ENCODE peak calls at places on chromosome 19, in seven cellular contexts. K is astrocyte, Y is OCI-LY7, U is cardiac muscle cell, H is left ventricle myocardium inferior, L is heart right ventricle, J is ascending aorta. E is an unnamed sample.

GRCh38 chr19:17448190-17448967 is at the start of gene TMEM221:
- DNase-seq in K (no peak), Y (peak), U (peak), H (peak), L (peak), J (peak), E (no peak)

GRCh38 chr19:21117041-21117907 is 24.6 kb upstream of the ZNF431 start:
- DNase-seq in K (peak), Y (no peak), U (no peak), H (no peak), L (no peak), J (no peak), E (no peak)

GRCh38 chr19:18496167-18496979 is 25.5 kb downstream of the ELL start:
- DNase-seq in K (peak), Y (no peak), U (peak), H (peak), L (no peak), J (no peak), E (no peak)

GRCh38 chr19:22600690-22601648 is 33.2 kb upstream of the ZNF492 start:
- DNase-seq in K (no peak), Y (no peak), U (no peak), H (no peak), L (no peak), J (peak), E (no peak)

GRCh38 chr19:20154636-20155035 is 12.4 kb upstream of the ZNF486 start:
- DNase-seq in K (no peak), Y (no peak), U (no peak), H (no peak), L (no peak), J (no peak), E (no peak)

GRCh38 chr19:55622242-55622969 is 2.0 kb downstream of the ZNF784 start:
- DNase-seq in K (no peak), Y (no peak), U (no peak), H (no peak), L (no peak), J (no peak), E (no peak)

GRCh38 chr19:45505151-45505995 is 1.9 kb upstream of the VASP start:
- DNase-seq in K (peak), Y (no peak), U (peak), H (no peak), L (no peak), J (no peak), E (no peak)

GRCh38 chr19:7994114-7994513 is 11.3 kb downstream of the ELAVL1 start:
- DNase-seq in K (no peak), Y (peak), U (no peak), H (no peak), L (no peak), J (no peak), E (no peak)

GRCh38 chr19:29022599-29022998 is 190.4 kb downstream of the UQCRFS1 start:
- DNase-seq in K (no peak), Y (no peak), U (no peak), H (no peak), L (no peak), J (no peak), E (no peak)

GRCh38 chr19:15199652-15200574 is 882 bp downstream of the NOTCH3 start:
- DNase-seq in K (no peak), Y (no peak), U (peak), H (no peak), L (no peak), J (no peak), E (peak)

GRCh38 chr19:1455336-1456120 is 5.6 kb downstream of the APC2 start:
- DNase-seq in K (no peak), Y (peak), U (peak), H (no peak), L (no peak), J (no peak), E (peak)

GRCh38 chr19:39047076-39047475 is 14.7 kb upstream of the FBXO27 start:
- DNase-seq in K (no peak), Y (no peak), U (no peak), H (no peak), L (no peak), J (no peak), E (no peak)

GRCh38 chr19:37572203-37572602 is 22.4 kb downstream of the ZNF571 start:
- DNase-seq in K (no peak), Y (no peak), U (peak), H (no peak), L (no peak), J (no peak), E (no peak)

GRCh38 chr19:36488118-36488815 is 1.1 kb downstream of the ZNF566 start:
- DNase-seq in K (peak), Y (peak), U (no peak), H (no peak), L (no peak), J (no peak), E (no peak)

GRCh38 chr19:34487651-34488051 is 6.1 kb downstream of the WTIP start:
- DNase-seq in K (no peak), Y (no peak), U (no peak), H (no peak), L (no peak), J (peak), E (no peak)

GRCh38 chr19:22428299-22428913 is 6.3 kb upstream of the ZNF98 start:
- DNase-seq in K (no peak), Y (no peak), U (no peak), H (no peak), L (no peak), J (no peak), E (no peak)

GRCh38 chr19:16850133-16850532 is 20.9 kb downstream of the SIN3B start:
- DNase-seq in K (peak), Y (no peak), U (no peak), H (no peak), L (no peak), J (no peak), E (no peak)

GRCh38 chr19:16024266-16025107 is 51.8 kb upstream of the TPM4 start:
- DNase-seq in K (no peak), Y (no peak), U (no peak), H (no peak), L (no peak), J (no peak), E (no peak)

GRCh38 chr19:15417699-15418098 is 1.1 kb downstream of the AKAP8L start:
- DNase-seq in K (peak), Y (peak), U (peak), H (no peak), L (no peak), J (no peak), E (peak)

GRCh38 chr19:39223703-39224279 is 19.7 kb upstream of the SYCN start:
- DNase-seq in K (peak), Y (no peak), U (peak), H (no peak), L (no peak), J (no peak), E (no peak)

GRCh38 chr19:8259142-8259921 is 48.8 kb downstream of the CD320 start:
- DNase-seq in K (no peak), Y (no peak), U (no peak), H (no peak), L (peak), J (no peak), E (no peak)

GRCh38 chr19:42253245-42254082 is 1.5 kb downstream of the ERF start:
- DNase-seq in K (no peak), Y (peak), U (peak), H (peak), L (peak), J (peak), E (peak)

GRCh38 chr19:32870154-32870573 is 597 bp upstream of the SLC7A9 start:
- DNase-seq in K (no peak), Y (no peak), U (no peak), H (no peak), L (no peak), J (no peak), E (no peak)

GRCh38 chr19:44602071-44602470 is 11.3 kb upstream of the IGSF23 start:
- DNase-seq in K (no peak), Y (no peak), U (no peak), H (no peak), L (no peak), J (no peak), E (no peak)

GRCh38 chr19:1457892-1458291 is 8.0 kb downstream of the APC2 start:
- DNase-seq in K (no peak), Y (no peak), U (no peak), H (no peak), L (no peak), J (no peak), E (no peak)

GRCh38 chr19:57249329-57249728 is 8.9 kb downstream of the ZNF805 start:
- DNase-seq in K (no peak), Y (no peak), U (no peak), H (no peak), L (no peak), J (no peak), E (no peak)
- H3K27ac ChIP-seq in K (no peak), Y (no peak), U (no peak), H (no peak), L (no peak), J (no peak), E (no peak)

GRCh38 chr19:49879243-49879960 is 1.9 kb downstream of the TBC1D17 start:
- DNase-seq in K (no peak), Y (no peak), U (no peak), H (no peak), L (no peak), J (no peak), E (no peak)
- H3K4me3 ChIP-seq in K (no peak), Y (peak), U (no peak), H (no peak), L (no peak), J (no peak), E (no peak)

GRCh38 chr19:14113762-14114414 is 3.7 kb downstream of the PRKACA start:
- DNase-seq in K (no peak), Y (peak), U (no peak), H (peak), L (no peak), J (no peak), E (peak)
- TF ChIP-seq CTCF in K (peak), Y (peak), U (peak), H (peak), L (peak), J (no peak), E (peak)

GRCh38 chr19:48571378-48572162 is 19.6 kb downstream of the SULT2B1 start:
- DNase-seq in K (no peak), Y (no peak), U (no peak), H (no peak), L (no peak), J (no peak), E (no peak)
- H3K27ac ChIP-seq in K (no peak), Y (no peak), U (no peak), H (no peak), L (no peak), J (no peak), E (no peak)

GRCh38 chr19:13152854-13153626 is 2.8 kb downstream of the IER2 start:
- DNase-seq in K (peak), Y (peak), U (peak), H (peak), L (peak), J (peak), E (peak)

GRCh38 chr19:13154911-13155471 is 4.8 kb downstream of the IER2 start:
- DNase-seq in K (peak), Y (peak), U (peak), H (peak), L (peak), J (peak), E (peak)

GRCh38 chr19:13153627-13154240 is 3.5 kb downstream of the IER2 start:
- DNase-seq in K (peak), Y (peak), U (peak), H (no peak), L (no peak), J (no peak), E (no peak)

GRCh38 chr19:13155472-13156284 is 5.5 kb downstream of the IER2 start:
- DNase-seq in K (peak), Y (peak), U (peak), H (peak), L (peak), J (peak), E (peak)

GRCh38 chr19:13154241-13154778 is 4.1 kb downstream of the IER2 start:
- DNase-seq in K (peak), Y (peak), U (peak), H (peak), L (peak), J (peak), E (peak)
- H3K4me3 ChIP-seq in K (peak), Y (peak), U (peak), H (peak), L (peak), J (peak), E (peak)

GRCh38 chr19:49799798-49800376 is 13.2 kb downstream of the FUZ start:
- DNase-seq in K (no peak), Y (peak), U (no peak), H (no peak), L (no peak), J (peak), E (peak)
- TF ChIP-seq CTCF in K (no peak), Y (peak), U (peak), H (no peak), L (no peak), J (no peak), E (peak)

GRCh38 chr19:13063461-13064091 is 39.1 kb downstream of the LYL1 start:
- DNase-seq in K (no peak), Y (no peak), U (no peak), H (peak), L (peak), J (peak), E (no peak)

GRCh38 chr19:13060233-13060963 is 42.3 kb downstream of the LYL1 start:
- DNase-seq in K (no peak), Y (no peak), U (peak), H (peak), L (no peak), J (no peak), E (peak)

GRCh38 chr19:13062317-13062716 is 40.3 kb downstream of the LYL1 start:
- DNase-seq in K (no peak), Y (no peak), U (no peak), H (no peak), L (no peak), J (no peak), E (no peak)

GRCh38 chr19:13058951-13059660 is 43.6 kb downstream of the LYL1 start:
- DNase-seq in K (no peak), Y (no peak), U (no peak), H (no peak), L (no peak), J (no peak), E (no peak)

DNA sequence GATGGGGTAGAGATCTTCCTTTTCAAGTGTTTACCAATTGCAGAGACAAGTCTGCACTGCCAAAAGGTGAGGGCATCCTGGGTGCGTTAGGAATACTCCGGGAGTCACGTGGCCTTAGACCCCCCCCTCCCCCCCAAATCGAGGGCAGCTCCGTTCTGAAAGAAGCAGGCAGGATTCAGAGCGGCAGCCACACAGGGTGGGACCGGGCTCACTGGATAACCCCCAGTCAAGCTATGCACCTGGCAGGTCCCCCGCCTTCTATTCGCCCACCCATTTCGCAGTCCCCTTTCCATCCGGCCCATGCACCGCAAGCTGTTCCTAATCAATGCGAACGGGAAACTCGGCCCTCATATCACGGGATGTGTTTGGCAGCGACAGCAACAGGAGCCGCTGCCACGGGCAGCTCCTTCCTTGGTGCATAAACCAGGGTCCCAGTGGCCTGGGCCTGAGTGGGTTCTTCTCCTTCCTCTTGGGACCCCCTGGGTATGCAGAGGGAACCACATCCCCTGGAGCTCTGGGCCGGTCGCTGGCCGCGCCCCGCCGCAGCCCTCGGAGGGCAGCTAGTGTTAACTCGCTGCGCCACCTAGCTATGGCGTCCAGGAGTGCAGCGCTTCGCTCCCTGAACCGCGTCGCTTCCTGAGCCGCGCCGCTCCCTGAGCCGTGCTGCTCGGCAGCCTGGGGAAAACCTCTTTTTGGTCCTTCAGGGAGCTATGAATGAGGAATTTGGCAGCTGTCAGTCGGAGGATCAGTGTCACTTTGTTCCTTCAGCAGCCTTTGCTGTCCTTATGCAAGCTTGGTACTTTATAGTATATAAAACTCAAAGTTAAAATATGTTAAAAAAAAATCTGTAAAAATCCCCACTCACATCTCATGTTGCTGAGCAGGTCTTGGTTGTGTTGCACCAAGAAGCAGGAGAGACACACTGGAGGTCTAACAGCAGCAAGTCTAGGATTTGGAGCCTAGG is 41.4 kb downstream of the LYL1 start:
- DNase-seq in K (no peak), Y (peak), U (peak), H (peak), L (peak), J (peak), E (peak)
- H3K27ac ChIP-seq in K (peak), Y (no peak), U (no peak), H (peak), L (peak), J (peak), E (peak)

GRCh38 chr19:4972509-4973230 is 3.8 kb downstream of the KDM4B start:
- DNase-seq in K (peak), Y (no peak), U (peak), H (no peak), L (no peak), J (no peak), E (no peak)
- H3K4me3 ChIP-seq in K (no peak), Y (no peak), U (no peak), H (peak), L (no peak), J (no peak), E (no peak)